ENCODE peak calls at places on chromosome 5, in five cellular contexts. R, T, J, U and P are unnamed samples. For H3K4me1, the result is how much of the 10 kb centered on the place peaks cover.

GRCh38 chr5:75475364-75475763 is 36.1 kb downstream of the CERT1 start:
- DNase-seq in R (no peak), T (no peak), J (no peak), U (no peak), P (no peak)

GRCh38 chr5:172659909-172660628 is 19.0 kb downstream of the NEURL1B start:
- DNase-seq in R (peak), T (peak), J (peak), U (peak), P (peak)

GRCh38 chr5:68303038-68303738 is 87.6 kb downstream of the PIK3R1 start:
- DNase-seq in R (no peak), T (no peak), J (no peak), U (no peak), P (no peak)

GRCh38 chr5:541888-542692 is 17.8 kb upstream of the SLC9A3 start:
- DNase-seq in R (peak), T (no peak), J (no peak), U (peak), P (peak)

GRCh38 chr5:95910521-95910920 is 51.1 kb downstream of the ELL2 start:
- DNase-seq in R (no peak), T (no peak), J (no peak), U (no peak), P (no peak)

GRCh38 chr5:30749971-30750370 is 443.5 kb upstream of the CDH6 start:
- DNase-seq in R (no peak), T (no peak), J (no peak), U (no peak), P (no peak)

GRCh38 chr5:78699565-78700143 is 51.1 kb upstream of the LHFPL2 start:
- DNase-seq in R (no peak), T (no peak), J (no peak), U (no peak), P (no peak)

GRCh38 chr5:127206320-127207113 is 84.1 kb upstream of the MEGF10 start:
- DNase-seq in R (no peak), T (no peak), J (no peak), U (no peak), P (no peak)

GRCh38 chr5:22631683-22632082 is 221.5 kb downstream of the CDH12 start:
- DNase-seq in R (no peak), T (no peak), J (no peak), U (no peak), P (no peak)

GRCh38 chr5:40221255-40221654 is 458.5 kb upstream of the PTGER4 start:
- DNase-seq in R (no peak), T (no peak), J (no peak), U (no peak), P (no peak)

DNA sequence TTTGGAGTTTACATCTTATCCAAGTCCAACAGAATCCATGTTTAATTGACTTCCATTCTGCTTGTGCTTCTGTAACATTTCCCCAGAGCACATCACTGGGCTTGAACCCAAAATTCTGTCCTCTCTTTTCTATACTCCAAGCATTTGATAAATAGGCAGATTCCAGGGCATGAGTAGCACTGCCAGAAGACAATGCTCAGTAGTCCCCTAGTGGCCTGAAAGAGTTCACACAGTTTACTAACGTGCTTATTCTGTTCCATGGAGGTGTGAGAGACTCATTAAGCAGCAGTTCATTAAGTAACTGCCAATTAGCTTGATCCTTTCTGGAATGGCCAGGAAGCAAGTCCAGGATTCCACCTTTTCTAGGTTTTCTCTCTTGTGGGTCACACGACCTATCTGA is 9.4 kb upstream of the GABRA6 start:
- DNase-seq in R (no peak), T (no peak), J (no peak), U (no peak), P (no peak)
- TF ChIP-seq CTCF in R (peak), T (peak), J (no peak), U (peak), P (peak)

GRCh38 chr5:53569486-53569885 is 9.0 kb downstream of the NDUFS4 start:
- DNase-seq in R (no peak), T (no peak), J (no peak), U (no peak), P (no peak)
- H3K4me1 ChIP-seq in R (under half), T (under half), J (under half), U (half or more), P (under half)

DNA sequence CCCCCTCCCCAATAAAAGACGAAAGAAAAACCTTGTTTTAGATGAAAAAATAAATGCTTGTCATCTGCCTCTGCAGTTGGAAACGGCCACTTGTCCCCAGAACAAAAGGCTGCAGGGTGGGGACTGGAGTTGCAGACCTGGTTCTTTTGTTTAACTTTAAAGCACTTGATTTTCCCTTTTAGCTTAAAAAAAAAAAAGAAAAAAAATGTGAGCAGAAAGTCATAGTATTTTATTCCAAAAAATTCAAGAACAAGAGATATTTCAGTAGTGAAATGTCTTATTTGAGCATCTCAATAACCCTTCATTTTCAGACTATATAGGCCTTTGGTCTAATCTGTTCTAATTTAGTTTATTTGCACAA is 1.8 kb downstream of the MAP1B start:
- DNase-seq in R (no peak), T (no peak), J (no peak), U (no peak), P (no peak)
- H3K4me3 ChIP-seq in R (peak), T (peak), J (peak), U (peak), P (peak)

GRCh38 chr5:107796797-107797196 is 126.1 kb upstream of the EFNA5 start:
- DNase-seq in R (no peak), T (no peak), J (no peak), U (no peak), P (no peak)
- TF ChIP-seq CTCF in R (no peak), T (no peak), J (no peak), U (no peak), P (no peak)

DNA sequence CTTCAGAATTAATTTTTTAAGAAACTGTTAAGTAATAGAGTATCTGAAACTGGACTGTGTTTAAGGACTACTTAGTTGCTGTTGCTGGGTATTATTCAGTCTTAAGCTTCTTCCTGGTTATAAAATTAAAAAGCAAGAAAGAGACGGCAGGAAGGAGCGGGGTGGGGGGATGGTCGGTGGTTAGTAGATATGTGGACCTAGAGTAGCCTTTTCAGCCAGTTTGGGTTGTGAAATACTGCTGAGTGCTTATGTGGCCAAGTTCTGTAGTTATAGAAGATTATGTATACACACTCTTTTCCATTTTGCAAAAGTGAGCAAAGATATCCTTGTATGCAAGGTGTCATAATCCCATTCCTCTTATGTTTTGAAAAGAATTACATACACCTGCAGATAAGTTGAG is 28.5 kb downstream of the TRIO start:
- DNase-seq in R (peak), T (peak), J (no peak), U (no peak), P (no peak)
- H3K4me1 ChIP-seq in R (half or more), T (under half), J (half or more), U (half or more), P (under half)

GRCh38 chr5:123084730-123085605 is 4.1 kb upstream of the PRDM6 start:
- DNase-seq in R (no peak), T (no peak), J (no peak), U (no peak), P (no peak)
- H3K4me3 ChIP-seq in R (no peak), T (no peak), J (no peak), U (no peak), P (no peak)

GRCh38 chr5:147818290-147818689 is 13.2 kb downstream of the SPINK1 start:
- DNase-seq in R (no peak), T (no peak), J (no peak), U (no peak), P (no peak)

GRCh38 chr5:147821791-147822190 is 9.7 kb downstream of the SPINK1 start:
- DNase-seq in R (no peak), T (no peak), J (no peak), U (no peak), P (peak)

GRCh38 chr5:147826351-147826750 is 5.1 kb downstream of the SPINK1 start:
- DNase-seq in R (no peak), T (no peak), J (no peak), U (no peak), P (no peak)

GRCh38 chr5:147819371-147819770 is 12.1 kb downstream of the SPINK1 start:
- DNase-seq in R (no peak), T (no peak), J (no peak), U (no peak), P (no peak)

GRCh38 chr5:147822686-147823491 is 8.6 kb downstream of the SPINK1 start:
- DNase-seq in R (no peak), T (no peak), J (peak), U (peak), P (no peak)
- TF ChIP-seq CTCF in R (peak), T (peak), J (peak), U (peak), P (peak)

GRCh38 chr5:32277782-32278181 is 35.0 kb downstream of the MTMR12 start:
- DNase-seq in R (no peak), T (no peak), J (no peak), U (no peak), P (no peak)
- H3K4me1 ChIP-seq in R (under half), T (under half), J (under half), U (half or more), P (under half)

DNA sequence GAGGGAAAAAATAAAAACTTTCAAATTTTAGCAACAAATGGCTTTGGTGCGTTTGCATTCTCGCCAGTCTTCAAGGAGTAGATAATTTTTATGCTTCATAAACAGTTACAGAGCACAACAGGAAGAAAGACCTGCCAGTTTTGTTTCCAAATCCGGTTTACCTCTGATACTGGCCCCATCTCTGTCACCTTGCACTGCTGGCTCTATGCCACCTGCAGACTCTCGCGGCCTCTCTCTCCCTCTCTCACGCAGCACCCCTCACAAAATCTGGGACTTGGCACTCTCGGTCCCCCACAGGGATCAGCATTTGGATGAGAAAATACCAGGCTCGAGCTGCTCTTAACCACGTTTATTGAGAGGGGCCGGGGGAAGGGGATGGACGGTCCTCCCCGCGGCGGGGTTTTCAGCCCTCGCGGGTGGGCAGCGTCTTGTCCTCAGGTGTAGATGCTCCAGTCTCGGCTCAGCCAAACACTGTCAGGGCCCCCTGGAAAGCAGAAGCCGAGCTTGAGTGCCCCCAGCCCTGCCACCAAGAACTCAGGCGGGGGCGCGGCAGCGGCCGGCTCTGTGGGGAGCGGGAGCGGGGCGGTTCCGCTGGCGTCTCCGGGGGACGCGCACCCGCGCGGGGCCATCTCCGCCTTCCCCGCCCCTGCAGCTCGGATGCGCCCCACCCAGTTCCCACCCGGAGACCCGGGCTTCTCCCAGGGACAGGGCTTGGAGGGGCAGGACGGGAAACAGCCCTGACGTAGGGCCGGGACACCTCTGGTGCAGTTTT is 1.3 kb downstream of the SCGB3A1 start:
- DNase-seq in R (no peak), T (no peak), J (no peak), U (no peak), P (no peak)
- H3K4me3 ChIP-seq in R (peak), T (no peak), J (no peak), U (peak), P (no peak)

DNA sequence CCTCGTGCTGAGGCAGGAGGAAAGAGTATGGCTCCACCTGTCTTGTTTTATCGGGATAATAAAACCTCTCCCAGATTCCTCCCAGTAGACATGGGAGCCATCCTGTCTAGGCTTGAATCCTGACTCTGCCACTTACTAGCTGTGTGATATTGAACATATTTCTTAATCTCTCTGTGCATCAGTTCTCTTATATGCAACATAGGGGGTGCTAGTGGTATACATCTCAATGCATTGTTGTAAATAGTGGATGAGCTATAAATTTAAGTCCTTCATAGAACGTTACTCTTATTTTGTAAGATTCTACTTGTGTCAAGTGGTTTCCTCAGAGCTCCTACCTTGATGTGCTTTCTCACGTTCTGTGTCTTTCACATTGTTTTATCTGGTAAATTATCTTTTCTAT is 417.7 kb upstream of the POU5F2 start:
- DNase-seq in R (no peak), T (no peak), J (no peak), U (no peak), P (no peak)
- TF ChIP-seq CTCF in R (no peak), T (no peak), J (no peak), U (no peak), P (no peak)